ENCODE peak calls at places on chromosomes 7 and 10, in eight cellular contexts. I is adrenal gland, C is PC-3, Y is ovary, R is upper lobe of right lung, L is kidney, F is natural killer cell, D is glutamatergic neuron. Q is an unnamed sample.

GRCh38 chr7:129163875-129164544 is 19.5 kb downstream of the TSPAN33 start:
- DNase-seq in I (no peak), C (peak), Y (no peak), R (no peak), L (no peak), F (no peak), D (no peak), Q (no peak)

GRCh38 chr7:768881-769504 is 41.9 kb upstream of the PRKAR1B start:
- DNase-seq in I (no peak), C (no peak), Y (peak), R (no peak), L (peak), F (no peak), D (peak), Q (no peak)

GRCh38 chr7:107643407-107643806 is 17.2 kb upstream of the SLC26A4 start:
- DNase-seq in I (no peak), C (peak), Y (no peak), R (no peak), L (no peak), F (no peak), D (no peak), Q (no peak)

GRCh38 chr10:17009228-17009700 is 120.3 kb downstream of the CUBN start:
- DNase-seq in I (no peak), C (peak), Y (no peak), R (no peak), L (no peak), F (no peak), D (no peak), Q (no peak)

GRCh38 chr7:37046680-37047079 is 322.4 kb upstream of the AOAH start:
- DNase-seq in I (no peak), C (no peak), Y (no peak), R (no peak), L (no peak), F (no peak), D (no peak), Q (no peak)

GRCh38 chr7:20577362-20578069 is 38.0 kb upstream of the ABCB5 start:
- DNase-seq in I (no peak), C (no peak), Y (no peak), R (no peak), L (no peak), F (no peak), D (no peak), Q (no peak)

GRCh38 chr10:19730071-19730470 is 86.2 kb upstream of the PLXDC2 start:
- DNase-seq in I (no peak), C (peak), Y (no peak), R (no peak), L (no peak), F (no peak), D (no peak), Q (no peak)

GRCh38 chr7:100545636-100546128 is 6.7 kb downstream of the AGFG2 start:
- DNase-seq in I (peak), C (peak), Y (peak), R (no peak), L (peak), F (no peak), D (no peak), Q (no peak)

GRCh38 chr7:22005151-22005550 is 59.5 kb upstream of the CDCA7L start:
- DNase-seq in I (no peak), C (no peak), Y (no peak), R (no peak), L (no peak), F (no peak), D (no peak), Q (no peak)

GRCh38 chr7:5780801-5781496 is 514 bp downstream of the RNF216 start:
- DNase-seq in I (peak), C (peak), Y (peak), R (peak), L (peak), F (no peak), D (peak), Q (no peak)

GRCh38 chr10:71482620-71483019 is 85.9 kb downstream of the CDH23 start:
- DNase-seq in I (no peak), C (no peak), Y (no peak), R (no peak), L (no peak), F (no peak), D (no peak), Q (no peak)

GRCh38 chr7:82443801-82444219 is 233 bp upstream of the CACNA2D1 start:
- DNase-seq in I (peak), C (peak), Y (peak), R (peak), L (peak), F (no peak), D (peak), Q (peak)

GRCh38 chr7:112547916-112548315 is 67.1 kb downstream of the LSMEM1 start:
- DNase-seq in I (no peak), C (no peak), Y (no peak), R (no peak), L (no peak), F (no peak), D (no peak), Q (no peak)

GRCh38 chr10:82497451-82497850 is 622.5 kb downstream of the NRG3 start:
- DNase-seq in I (no peak), C (no peak), Y (no peak), R (no peak), L (no peak), F (no peak), D (no peak), Q (no peak)

GRCh38 chr10:97708976-97709745 is 4.4 kb upstream of the MARVELD1 start:
- DNase-seq in I (peak), C (peak), Y (peak), R (no peak), L (peak), F (no peak), D (peak), Q (peak)

GRCh38 chr10:117997673-117998072 is 49.1 kb downstream of the RAB11FIP2 start:
- DNase-seq in I (no peak), C (peak), Y (no peak), R (no peak), L (no peak), F (no peak), D (no peak), Q (no peak)

GRCh38 chr7:3861941-3862340 is 560.9 kb downstream of the SDK1 start:
- DNase-seq in I (no peak), C (no peak), Y (no peak), R (no peak), L (no peak), F (no peak), D (no peak), Q (no peak)

GRCh38 chr7:103560136-103560535 is 114.1 kb upstream of the SLC26A5 start:
- DNase-seq in I (no peak), C (no peak), Y (no peak), R (no peak), L (no peak), F (no peak), D (no peak), Q (no peak)

GRCh38 chr7:21318190-21318915 is 109.5 kb upstream of the SP4 start:
- DNase-seq in I (no peak), C (no peak), Y (no peak), R (no peak), L (no peak), F (no peak), D (no peak), Q (no peak)

GRCh38 chr10:7488418-7488829 is 77.6 kb upstream of the SFMBT2 start:
- DNase-seq in I (peak), C (no peak), Y (peak), R (no peak), L (no peak), F (no peak), D (no peak), Q (no peak)

GRCh38 chr10:21296575-21297355 is 228.7 kb downstream of the SKIDA1 start:
- DNase-seq in I (no peak), C (no peak), Y (no peak), R (no peak), L (no peak), F (no peak), D (no peak), Q (no peak)

GRCh38 chr10:63261496-63261895 is 128.4 kb downstream of the NRBF2 start:
- DNase-seq in I (no peak), C (peak), Y (no peak), R (no peak), L (no peak), F (no peak), D (no peak), Q (no peak)

GRCh38 chr7:106114735-106115383 is 2.7 kb upstream of the SYPL1 start:
- DNase-seq in I (no peak), C (no peak), Y (no peak), R (no peak), L (no peak), F (no peak), D (no peak), Q (no peak)

GRCh38 chr10:73099141-73099540 is 2.5 kb upstream of the P4HA1 start:
- DNase-seq in I (no peak), C (no peak), Y (no peak), R (no peak), L (no peak), F (no peak), D (no peak), Q (no peak)

GRCh38 chr7:100190059-100190711 is 12.5 kb downstream of the STAG3 start:
- DNase-seq in I (no peak), C (peak), Y (no peak), R (no peak), L (no peak), F (no peak), D (no peak), Q (no peak)

GRCh38 chr10:30494558-30494957 is 60.6 kb downstream of the MAP3K8 start:
- DNase-seq in I (no peak), C (no peak), Y (no peak), R (no peak), L (no peak), F (no peak), D (no peak), Q (no peak)

GRCh38 chr10:84194424-84195043 is at the start of gene CDHR1:
- DNase-seq in I (peak), C (no peak), Y (no peak), R (peak), L (no peak), F (peak), D (peak), Q (no peak)

GRCh38 chr10:37975407-37975991 is 948 bp downstream of the ZNF25 start:
- DNase-seq in I (no peak), C (peak), Y (no peak), R (no peak), L (no peak), F (no peak), D (no peak), Q (no peak)

GRCh38 chr7:47044620-47045019 is 537.3 kb downstream of the TNS3 start:
- DNase-seq in I (no peak), C (no peak), Y (no peak), R (no peak), L (no peak), F (no peak), D (no peak), Q (no peak)

GRCh38 chr10:33869089-33869488 is 534.6 kb upstream of the NRP1 start:
- DNase-seq in I (no peak), C (no peak), Y (no peak), R (no peak), L (no peak), F (no peak), D (no peak), Q (no peak)

GRCh38 chr10:58666024-58666423 is 153.4 kb downstream of the BICC1 start:
- DNase-seq in I (no peak), C (peak), Y (no peak), R (no peak), L (no peak), F (no peak), D (no peak), Q (no peak)

GRCh38 chr10:6361869-6362268 is 159.1 kb downstream of the PFKFB3 start:
- DNase-seq in I (no peak), C (no peak), Y (no peak), R (no peak), L (no peak), F (no peak), D (no peak), Q (no peak)

GRCh38 chr7:32223721-32224120 is 153.5 kb upstream of the PDE1C start:
- DNase-seq in I (no peak), C (peak), Y (no peak), R (no peak), L (no peak), F (no peak), D (no peak), Q (no peak)

GRCh38 chr10:91779011-91779605 is 19.1 kb upstream of the TNKS2 start:
- DNase-seq in I (no peak), C (peak), Y (no peak), R (no peak), L (no peak), F (no peak), D (no peak), Q (no peak)

GRCh38 chr10:49107890-49108274 is 7.4 kb downstream of the VSTM4 start:
- DNase-seq in I (no peak), C (no peak), Y (no peak), R (no peak), L (no peak), F (no peak), D (no peak), Q (no peak)

GRCh38 chr10:51074238-51075028 is at the start of gene PRKG1:
- DNase-seq in I (peak), C (peak), Y (peak), R (peak), L (peak), F (no peak), D (peak), Q (peak)

GRCh38 chr10:11262210-11263038 is 244.8 kb downstream of the CELF2 start:
- DNase-seq in I (no peak), C (no peak), Y (no peak), R (no peak), L (no peak), F (no peak), D (no peak), Q (no peak)

GRCh38 chr10:11263039-11263345 is 245.3 kb downstream of the CELF2 start:
- DNase-seq in I (no peak), C (no peak), Y (no peak), R (no peak), L (no peak), F (no peak), D (no peak), Q (no peak)

GRCh38 chr10:11261687-11262086 is 244.0 kb downstream of the CELF2 start:
- DNase-seq in I (no peak), C (no peak), Y (no peak), R (no peak), L (no peak), F (no peak), D (no peak), Q (no peak)

GRCh38 chr10:11261143-11261542 is 243.5 kb downstream of the CELF2 start:
- DNase-seq in I (no peak), C (no peak), Y (no peak), R (no peak), L (no peak), F (no peak), D (no peak), Q (no peak)

GRCh38 chr10:11260136-11260535 is 242.5 kb downstream of the CELF2 start:
- DNase-seq in I (no peak), C (no peak), Y (no peak), R (no peak), L (no peak), F (no peak), D (peak), Q (no peak)
- TF ChIP-seq CTCF in I (no peak), C (no peak), Y (no peak), R (no peak), L (no peak), F (no peak), D (no peak), Q (no peak)

DNA sequence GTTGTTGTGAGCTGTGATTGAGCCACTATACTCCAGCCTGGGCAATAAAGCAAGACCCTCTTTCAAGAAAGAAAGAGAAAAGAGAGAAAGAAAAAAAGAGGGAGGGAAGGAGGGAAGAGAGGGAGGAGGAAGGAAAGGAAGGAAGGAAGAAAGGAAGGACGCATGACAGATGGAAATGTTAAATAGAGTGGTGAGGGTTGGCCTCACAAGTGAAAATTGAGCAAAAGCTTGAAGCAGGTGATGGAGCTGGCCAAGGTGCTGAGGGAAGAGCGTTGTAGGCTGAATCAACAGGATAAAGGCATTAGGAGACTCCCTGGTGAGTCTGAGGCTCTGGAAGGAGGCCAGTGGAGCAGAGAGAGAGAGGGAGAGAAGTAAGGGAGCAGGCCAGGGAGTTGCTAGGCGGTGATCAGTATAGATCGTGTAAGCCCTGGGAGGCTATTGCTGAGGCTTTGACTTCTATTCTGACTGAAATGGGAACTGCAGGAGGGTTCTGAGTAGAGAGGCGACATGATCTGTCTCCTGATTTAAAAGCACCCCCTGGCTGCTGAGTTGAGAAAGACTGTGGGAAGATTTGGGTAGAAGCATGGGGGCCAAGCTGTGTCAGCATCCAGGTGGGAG is 26.5 kb upstream of the TMEM248 start:
- DNase-seq in I (no peak), C (no peak), Y (no peak), R (no peak), L (no peak), F (no peak), D (no peak), Q (no peak)
- TF ChIP-seq CTCF in I (peak), C (peak), Y (no peak), R (no peak), L (no peak), F (no peak), D (peak), Q (no peak)

GRCh38 chr7:149474309-149475120 is 13.7 kb upstream of the ZNF777 start:
- DNase-seq in I (no peak), C (no peak), Y (no peak), R (no peak), L (no peak), F (no peak), D (no peak), Q (no peak)
- TF ChIP-seq CTCF in I (no peak), C (no peak), Y (no peak), R (no peak), L (no peak), F (no peak), D (no peak), Q (no peak)

GRCh38 chr7:45589061-45589460 is 14.9 kb downstream of the ADCY1 start:
- DNase-seq in I (no peak), C (peak), Y (no peak), R (no peak), L (peak), F (no peak), D (no peak), Q (no peak)
- TF ChIP-seq CTCF in I (no peak), C (peak), Y (no peak), R (no peak), L (no peak), F (no peak), D (no peak), Q (no peak)

GRCh38 chr7:151060113-151060415 is 675 bp downstream of the SLC4A2 start:
- DNase-seq in I (no peak), C (no peak), Y (no peak), R (no peak), L (no peak), F (no peak), D (no peak), Q (no peak)
- TF ChIP-seq CTCF in I (no peak), C (no peak), Y (no peak), R (no peak), L (no peak), F (peak), D (peak), Q (no peak)

GRCh38 chr10:4541292-4541691 is 284.7 kb upstream of the AKR1E2 start:
- DNase-seq in I (no peak), C (peak), Y (no peak), R (no peak), L (no peak), F (no peak), D (no peak), Q (peak)
- TF ChIP-seq CTCF in I (no peak), C (peak), Y (no peak), R (no peak), L (no peak), F (no peak), D (no peak), Q (no peak)

GRCh38 chr7:155405399-155406318 is 52.3 kb upstream of the EN2 start:
- DNase-seq in I (no peak), C (peak), Y (no peak), R (no peak), L (no peak), F (peak), D (peak), Q (no peak)
- TF ChIP-seq CTCF in I (no peak), C (peak), Y (no peak), R (no peak), L (no peak), F (no peak), D (no peak), Q (no peak)

DNA sequence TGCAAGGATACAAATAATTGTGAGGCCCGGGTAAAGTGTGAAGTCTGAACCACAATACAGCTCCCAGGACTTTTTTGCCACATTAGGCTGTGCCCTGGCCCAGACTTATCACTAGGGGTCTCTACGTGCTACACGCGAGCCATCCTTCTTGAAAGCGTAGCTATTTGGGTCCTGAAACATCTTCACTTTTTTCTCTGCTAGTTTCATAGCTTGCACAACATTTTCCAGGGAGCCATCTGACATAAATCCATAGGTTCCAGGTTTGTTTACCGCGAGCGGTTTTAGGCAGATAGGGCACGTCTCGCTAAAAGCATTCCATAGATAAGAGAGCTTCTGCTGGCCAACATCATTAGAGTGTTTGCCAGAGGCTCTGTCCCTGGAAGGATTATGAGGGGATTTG is 226.5 kb downstream of the RPS24 start:
- DNase-seq in I (no peak), C (no peak), Y (no peak), R (no peak), L (no peak), F (no peak), D (no peak), Q (no peak)
- TF ChIP-seq CTCF in I (no peak), C (peak), Y (no peak), R (no peak), L (no peak), F (no peak), D (no peak), Q (no peak)

GRCh38 chr7:101869901-101870290 is 52.5 kb downstream of the CUX1 start:
- DNase-seq in I (no peak), C (no peak), Y (no peak), R (no peak), L (no peak), F (no peak), D (no peak), Q (no peak)
- TF ChIP-seq CTCF in I (no peak), C (no peak), Y (no peak), R (no peak), L (no peak), F (no peak), D (no peak), Q (no peak)

GRCh38 chr7:94559972-94560371 is 50.4 kb downstream of the CASD1 start:
- DNase-seq in I (no peak), C (no peak), Y (no peak), R (no peak), L (no peak), F (no peak), D (no peak), Q (no peak)

GRCh38 chr7:94565247-94565894 is 55.8 kb downstream of the CASD1 start:
- DNase-seq in I (no peak), C (no peak), Y (no peak), R (no peak), L (no peak), F (no peak), D (no peak), Q (no peak)

GRCh38 chr7:94561841-94562514 is 52.4 kb downstream of the CASD1 start:
- DNase-seq in I (no peak), C (peak), Y (no peak), R (no peak), L (no peak), F (no peak), D (no peak), Q (no peak)

GRCh38 chr7:94567396-94567795 is 57.8 kb downstream of the CASD1 start:
- DNase-seq in I (no peak), C (no peak), Y (no peak), R (no peak), L (no peak), F (no peak), D (no peak), Q (no peak)

DNA sequence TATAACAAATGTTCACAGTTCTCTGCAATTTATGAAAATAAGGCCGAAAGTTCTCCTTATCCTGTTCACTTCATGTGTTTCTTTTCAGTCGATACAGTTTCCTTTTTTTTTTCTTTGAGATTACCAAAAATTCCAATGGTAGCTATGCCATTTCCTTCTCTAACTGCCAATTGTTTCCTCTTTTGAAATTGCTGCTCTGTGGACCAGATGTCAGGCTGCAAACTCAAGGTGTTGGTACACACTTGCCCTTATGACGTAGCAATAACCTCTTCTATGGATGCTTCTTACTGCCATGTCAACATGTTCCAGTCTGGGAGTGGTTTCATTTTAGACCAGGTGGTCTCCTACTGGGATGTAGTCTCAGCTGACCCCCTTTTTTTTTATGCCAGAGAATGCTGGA is 52.9 kb downstream of the CASD1 start:
- DNase-seq in I (no peak), C (no peak), Y (no peak), R (no peak), L (no peak), F (no peak), D (no peak), Q (no peak)
- TF ChIP-seq CTCF in I (no peak), C (no peak), Y (no peak), R (no peak), L (no peak), F (no peak), D (no peak), Q (no peak)

Q was measured in breast epithelium.